ENCODE peak calls at places on chromosomes 6 and 20, in nine cellular contexts. P, N, V, M, Q, Z, L, U and J are unnamed samples.

GRCh38 chr20:24843443-24843715 is 105.7 kb upstream of the CST7 start:
- DNase-seq in N (no peak), M (no peak), P (no peak), Q (no peak), V (no peak), L (no peak), Z (no peak), U (no peak), J (no peak)

GRCh38 chr20:20489054-20489453 is 121.2 kb downstream of the INSM1 start:
- DNase-seq in U (no peak), L (no peak), Z (no peak), P (no peak), Q (no peak), V (no peak), M (no peak), N (no peak), J (no peak)

GRCh38 chr6:151179321-151179720 is 60.4 kb upstream of the AKAP12 start:
- DNase-seq in U (no peak), V (no peak), P (no peak), Q (no peak), L (no peak), Z (no peak), N (no peak), M (no peak), J (no peak)

GRCh38 chr20:50762435-50763201 is 31.2 kb downstream of the PARD6B start:
- DNase-seq in V (peak; percentile 51), Q (peak; percentile 80), Z (peak; percentile 33), L (no peak), M (peak; percentile 56), U (no peak), N (peak; percentile 53), P (peak; percentile 92), J (no peak)

GRCh38 chr20:58478141-58478805 is 36.9 kb downstream of the APCDD1L start:
- DNase-seq in L (no peak), M (no peak), V (no peak), Z (no peak), N (no peak), Q (no peak), P (no peak), U (no peak), J (no peak)

GRCh38 chr6:122984393-122984792 is 11.6 kb upstream of the CLVS2 start:
- DNase-seq in Q (no peak), U (no peak), Z (no peak), P (no peak), M (no peak), L (no peak), N (no peak), V (no peak), J (no peak)

GRCh38 chr6:11428351-11428750 is 109.2 kb upstream of the TMEM170B start:
- DNase-seq in U (no peak), L (no peak), N (no peak), P (no peak), M (no peak), Q (no peak), Z (no peak), V (no peak), J (no peak)

GRCh38 chr6:3442444-3443220 is 14.2 kb downstream of the SLC22A23 start:
- DNase-seq in P (no peak), Z (peak; percentile 60), Q (no peak), L (peak; percentile 74), V (no peak), U (no peak), M (no peak), N (no peak), J (no peak)

DNA sequence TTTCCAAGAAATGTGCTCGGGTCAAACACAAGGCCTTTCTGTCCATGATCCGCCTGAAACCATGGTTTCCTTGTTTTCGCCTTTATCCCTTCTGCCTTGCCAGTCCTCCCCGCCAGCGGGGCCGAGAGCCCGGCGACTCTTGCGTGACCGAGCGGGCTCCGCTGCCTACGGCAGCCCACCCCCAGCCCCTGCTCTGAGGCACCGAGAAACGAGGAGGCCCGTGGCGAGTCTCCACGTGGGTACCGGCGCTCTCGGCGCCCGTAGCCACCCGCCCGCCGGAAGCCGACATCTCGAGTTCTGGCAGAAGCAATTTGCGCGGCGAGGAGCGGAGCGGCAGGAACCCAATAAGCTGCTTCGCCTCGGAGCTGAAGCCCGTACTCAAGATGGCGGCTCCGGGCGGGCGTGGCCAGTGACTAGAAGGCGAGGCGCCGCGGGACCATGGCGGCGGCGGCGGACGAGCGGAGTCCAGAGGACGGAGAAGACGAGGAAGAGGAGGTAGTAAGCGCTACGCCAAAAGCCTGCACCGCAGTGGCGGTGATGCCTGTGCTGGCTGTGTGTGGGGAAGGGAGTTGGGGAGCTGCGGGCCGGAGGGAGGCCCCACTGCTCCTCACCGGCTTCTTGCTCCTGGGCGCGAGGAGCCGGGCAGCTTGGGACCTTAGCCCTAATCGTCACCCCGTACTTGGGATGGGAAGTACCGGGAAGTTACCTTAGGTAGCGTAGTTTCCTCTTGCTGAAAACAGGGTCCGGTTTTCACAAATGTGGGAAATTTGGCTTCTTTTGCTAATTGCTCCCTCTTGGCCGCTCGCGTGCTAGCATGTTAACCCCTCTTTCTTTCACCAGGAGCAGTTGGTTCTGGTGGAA is at the start of gene GTF3C6:
- DNase-seq in Z (peak; percentile 48), P (peak; percentile 98), N (peak; percentile 89), Q (peak; percentile 91), L (peak; percentile 95), V (no peak), U (peak; percentile 99), M (peak; percentile 86), J (peak; percentile 81)
- TF ChIP-seq POLR2A in Z (peak; percentile 95), P (peak; percentile 81), N (peak; percentile 44), Q (peak; percentile 70), L (peak; percentile 97), V (peak; percentile 91), U (no peak), M (peak; percentile 32), J (peak; percentile 93)

DNA sequence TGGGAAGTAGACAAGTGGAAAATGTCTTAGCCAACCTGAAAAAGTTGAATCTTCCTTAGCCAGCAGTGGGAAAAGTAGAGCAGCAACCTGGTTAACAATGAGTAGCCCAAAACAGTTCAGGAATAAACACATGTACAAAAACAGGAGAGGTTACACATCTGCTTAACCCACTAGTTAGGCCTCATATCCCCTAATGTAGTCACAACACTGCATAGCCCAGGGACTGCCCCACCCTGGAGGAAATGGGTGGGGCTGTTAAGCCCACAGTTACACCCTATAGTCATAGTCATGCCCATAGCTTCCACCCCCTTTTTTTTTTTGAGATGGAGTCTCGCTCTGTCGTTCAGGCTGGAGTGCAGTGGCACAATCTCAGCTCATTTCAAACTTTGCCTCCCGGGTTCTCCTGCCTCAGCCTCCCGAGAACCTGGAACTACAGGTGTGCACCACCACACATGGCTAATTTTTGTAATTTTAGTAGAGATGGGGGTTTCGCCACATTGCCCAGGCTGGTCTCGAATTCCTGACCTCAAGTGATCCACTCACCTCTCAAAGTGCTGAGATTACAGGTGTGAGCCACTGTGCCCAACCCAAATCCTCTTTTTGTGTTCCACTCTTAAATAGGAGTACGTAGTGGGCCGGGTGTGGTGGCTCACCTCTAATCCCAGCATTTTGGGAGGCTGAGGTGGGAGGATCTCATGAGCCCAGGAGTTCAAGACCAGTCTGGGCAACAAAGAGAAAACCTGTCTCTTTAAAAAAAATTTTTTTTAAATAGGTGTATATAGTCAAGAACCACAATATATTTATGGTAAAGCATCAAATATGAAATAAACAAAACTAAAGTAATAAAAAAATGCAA is 24.5 kb downstream of the ILRUN start:
- DNase-seq in M (no peak), Q (no peak), L (peak; percentile 89), N (no peak), Z (peak; percentile 54), U (peak; percentile 89), V (no peak), P (no peak), J (no peak)
- TF ChIP-seq POLR2A in M (no peak), Q (no peak), L (peak; percentile 53), N (no peak), Z (no peak), U (no peak), V (no peak), P (no peak), J (peak; percentile 62)

GRCh38 chr6:43175676-43176422 is 4.8 kb downstream of the SRF start:
- DNase-seq in L (no peak), N (no peak), M (no peak), P (no peak), V (no peak), Z (no peak), Q (no peak), U (peak; percentile 76), J (no peak)

GRCh38 chr6:43176423-43176786 is 5.3 kb downstream of the SRF start:
- DNase-seq in V (no peak), Q (no peak), U (no peak), Z (no peak), L (no peak), M (no peak), N (no peak), P (no peak), J (no peak)

GRCh38 chr6:43173496-43174262 is 2.6 kb downstream of the SRF start:
- DNase-seq in N (no peak), P (peak; percentile 61), Q (no peak), V (no peak), M (peak; percentile 25), L (peak; percentile 55), U (no peak), Z (no peak), J (no peak)

GRCh38 chr6:43172127-43173007 is 1.3 kb downstream of the SRF start:
- DNase-seq in U (peak; percentile 93), Z (peak; percentile 30), N (peak; percentile 63), P (peak; percentile 74), M (peak; percentile 62), Q (peak; percentile 53), V (no peak), L (peak; percentile 81), J (no peak)

DNA sequence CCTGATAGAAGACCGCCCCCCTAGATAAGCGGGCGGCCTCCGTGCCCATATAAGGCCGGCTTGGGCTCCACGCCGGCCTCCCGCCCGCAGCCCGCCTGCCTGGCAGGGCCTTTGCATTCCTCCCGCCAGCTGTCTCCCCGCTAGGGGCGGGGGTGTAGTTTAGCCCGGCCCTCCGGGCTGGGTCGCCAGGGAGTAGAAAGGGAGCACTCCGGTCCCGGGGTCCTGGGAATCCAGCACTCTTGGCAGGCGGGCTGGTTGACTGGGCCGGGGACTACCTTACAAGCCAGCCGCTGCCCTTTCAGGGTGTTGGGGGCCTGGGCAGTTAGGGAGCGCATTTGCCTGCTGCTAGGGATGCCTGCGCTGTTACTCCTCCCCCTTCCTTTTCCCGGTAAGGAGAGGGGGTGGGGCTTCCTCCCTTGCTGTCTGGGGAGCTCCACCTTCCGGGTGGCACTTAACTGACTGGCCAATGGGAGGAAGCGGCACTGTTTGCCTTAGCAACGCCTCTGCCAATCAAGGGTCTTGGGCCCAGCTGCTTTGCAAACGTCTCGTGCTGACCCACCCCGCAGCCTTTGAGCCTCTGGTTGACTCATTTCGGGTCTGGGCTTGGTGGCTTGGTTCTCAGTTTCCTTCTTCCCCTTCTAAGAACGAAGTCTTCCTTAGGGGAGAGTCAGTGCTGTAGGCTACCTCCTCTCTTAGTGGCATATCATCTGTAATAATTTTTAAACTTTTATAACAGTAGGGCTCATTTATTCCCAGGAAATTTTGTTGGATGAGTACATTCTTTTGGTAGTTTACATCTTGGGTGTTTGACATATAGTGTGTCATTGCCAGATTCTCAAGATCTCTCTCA is 3.4 kb downstream of the SRF start:
- DNase-seq in V (peak; percentile 98), N (peak; percentile 95), Z (peak; percentile 98), P (peak; percentile 100), M (peak; percentile 95), L (peak; percentile 98), U (peak; percentile 98), Q (peak; percentile 97), J (peak; percentile 95)
- TF ChIP-seq POLR2A in V (no peak), N (peak; percentile 77), Z (peak; percentile 59), P (peak; percentile 68), M (peak; percentile 60), L (peak; percentile 77), U (no peak), Q (peak; percentile 25), J (no peak)

GRCh38 chr6:143060354-143060805 is 309 bp upstream of the AIG1 start:
- DNase-seq in N (peak; percentile 69), V (peak; percentile 63), L (peak; percentile 88), Z (peak; percentile 76), U (peak; percentile 96), M (peak; percentile 77), P (peak; percentile 92), Q (peak; percentile 81), J (peak; percentile 59)

GRCh38 chr6:143062551-143062950 is 1.9 kb downstream of the AIG1 start:
- DNase-seq in N (no peak), U (no peak), Z (no peak), P (no peak), M (no peak), L (no peak), Q (no peak), V (no peak), J (no peak)

GRCh38 chr6:143059616-143060353 is 904 bp upstream of the AIG1 start:
- DNase-seq in Z (peak; percentile 11), N (no peak), V (no peak), M (no peak), P (no peak), L (peak; percentile 36), U (no peak), Q (no peak), J (no peak)

GRCh38 chr6:143061597-143062385 is 1.1 kb downstream of the AIG1 start:
- DNase-seq in Z (no peak), M (no peak), V (no peak), L (peak; percentile 20), P (no peak), N (no peak), Q (no peak), U (no peak), J (no peak)

DNA sequence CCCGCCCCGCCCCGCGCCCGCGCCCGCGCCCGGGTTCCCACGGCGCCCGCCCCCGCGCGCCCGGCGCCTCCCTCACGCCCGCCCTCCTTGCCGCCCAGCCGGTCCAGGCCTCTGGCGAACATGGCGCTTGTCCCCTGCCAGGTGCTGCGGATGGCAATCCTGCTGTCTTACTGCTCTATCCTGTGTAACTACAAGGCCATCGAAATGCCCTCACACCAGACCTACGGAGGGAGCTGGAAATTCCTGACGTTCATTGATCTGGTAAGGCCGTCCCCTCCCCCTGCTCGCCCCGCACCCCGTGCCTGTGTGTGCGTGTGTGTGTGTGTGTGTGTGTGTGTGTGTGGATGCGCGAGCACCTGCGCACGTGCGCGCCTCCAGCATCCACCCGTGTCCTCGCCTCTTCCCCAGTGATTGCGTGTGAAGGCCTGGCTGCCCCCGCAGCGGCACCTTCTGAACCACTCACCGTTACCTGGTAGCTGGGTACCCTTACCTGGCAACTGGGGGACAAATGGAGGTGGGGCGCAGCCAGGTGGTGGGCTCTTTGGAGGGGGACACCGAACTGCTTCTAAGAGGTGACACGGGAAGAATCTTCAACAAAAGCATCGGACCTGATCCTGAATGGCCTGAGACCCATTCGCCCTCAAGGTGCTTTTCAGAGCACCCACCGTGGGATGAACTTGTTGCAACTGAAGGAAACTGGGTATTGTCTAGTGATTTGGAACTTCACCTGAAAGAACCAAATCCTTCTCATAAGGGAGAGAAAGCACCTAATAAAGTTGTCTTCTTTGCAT is at the start of gene AIG1:
- DNase-seq in U (peak; percentile 94), P (peak; percentile 83), N (peak; percentile 65), M (peak; percentile 70), Q (peak; percentile 79), L (no peak), Z (no peak), V (peak; percentile 43), J (no peak)
- TF ChIP-seq POLR2A in U (no peak), P (no peak), N (no peak), M (no peak), Q (no peak), L (no peak), Z (peak; percentile 54), V (peak; percentile 45), J (peak; percentile 55)